ENCODE peak calls at places on chromosomes 5 and 9, in four cellular contexts. R, F, H and E are unnamed samples.

GRCh38 chr9:83937861-83938455 is 16.7 kb upstream of the KIF27 start:
- DNase-seq in R (peak; percentile 68), F (no peak), H (no peak), E (peak; percentile 51)

GRCh38 chr5:41524174-41524573 is 13.8 kb upstream of the PLCXD3 start:
- DNase-seq in F (no peak), H (no peak), R (no peak), E (no peak)

GRCh38 chr5:72244862-72245371 is 75.1 kb downstream of the MRPS27 start:
- DNase-seq in R (peak; percentile 54), F (no peak), H (no peak), E (peak; percentile 32)

GRCh38 chr5:92868442-92868841 is 712.6 kb downstream of the NR2F1-AS1 start:
- DNase-seq in H (no peak), F (no peak), R (no peak), E (no peak)

GRCh38 chr5:1909346-1909985 is 26.7 kb upstream of the IRX4 start:
- DNase-seq in H (no peak), R (no peak), F (no peak), E (no peak)

GRCh38 chr9:127977877-127978647 is 2.7 kb downstream of the EEIG1 start:
- DNase-seq in R (no peak), H (no peak), F (no peak), E (no peak)

GRCh38 chr5:56356121-56356875 is 123.2 kb upstream of the ANKRD55 start:
- DNase-seq in R (peak; percentile 41), F (no peak), H (no peak), E (no peak)

GRCh38 chr5:43348207-43348606 is 35.0 kb upstream of the HMGCS1 start:
- DNase-seq in H (no peak), R (peak; percentile 36), F (no peak), E (no peak)

GRCh38 chr5:135714126-135714894 is 120.2 kb upstream of the SLC25A48 start:
- DNase-seq in H (no peak), R (no peak), F (no peak), E (no peak)

GRCh38 chr5:3310551-3311340 is 284.9 kb upstream of the IRX1 start:
- DNase-seq in R (peak; percentile 2), H (no peak), F (no peak), E (no peak)

GRCh38 chr5:113806250-113806649 is 292.8 kb downstream of the YTHDC2 start:
- DNase-seq in H (no peak), R (no peak), F (no peak), E (no peak)

GRCh38 chr5:6250121-6250520 is 128.2 kb downstream of the MED10 start:
- DNase-seq in R (no peak), H (no peak), F (no peak), E (no peak)

GRCh38 chr5:132961887-132962286 is 1.5 kb downstream of the AFF4 start:
- DNase-seq in R (no peak), H (no peak), F (no peak), E (no peak)

GRCh38 chr5:75342836-75343235 is 5.8 kb downstream of the HMGCR start:
- DNase-seq in F (no peak), H (no peak), R (no peak), E (no peak)

GRCh38 chr5:149149942-149150341 is 8.6 kb downstream of the ABLIM3 start:
- DNase-seq in H (no peak), F (no peak), R (no peak), E (no peak)

GRCh38 chr9:27572036-27572435 is 1.2 kb downstream of the C9orf72 start:
- DNase-seq in H (no peak), F (no peak), R (no peak), E (no peak)
- H3K4me3 ChIP-seq in H (peak overlapping the region; percentile 94), F (peak overlapping the region; percentile 84), R (peak overlapping the region; percentile 47), E (peak overlapping the region; percentile 89)

GRCh38 chr5:125199968-125200841 is 453.8 kb upstream of the ZNF608 start:
- DNase-seq in F (no peak), H (no peak), R (no peak), E (peak; percentile 43)

GRCh38 chr5:125198270-125198974 is 452.0 kb upstream of the ZNF608 start:
- DNase-seq in F (no peak), R (no peak), H (no peak), E (no peak)

GRCh38 chr5:125199373-125199772 is 452.9 kb upstream of the ZNF608 start:
- DNase-seq in R (no peak), F (no peak), H (no peak), E (no peak)

GRCh38 chr5:125194901-125195300 is 448.5 kb upstream of the ZNF608 start:
- DNase-seq in H (no peak), R (no peak), F (no peak), E (no peak)

DNA sequence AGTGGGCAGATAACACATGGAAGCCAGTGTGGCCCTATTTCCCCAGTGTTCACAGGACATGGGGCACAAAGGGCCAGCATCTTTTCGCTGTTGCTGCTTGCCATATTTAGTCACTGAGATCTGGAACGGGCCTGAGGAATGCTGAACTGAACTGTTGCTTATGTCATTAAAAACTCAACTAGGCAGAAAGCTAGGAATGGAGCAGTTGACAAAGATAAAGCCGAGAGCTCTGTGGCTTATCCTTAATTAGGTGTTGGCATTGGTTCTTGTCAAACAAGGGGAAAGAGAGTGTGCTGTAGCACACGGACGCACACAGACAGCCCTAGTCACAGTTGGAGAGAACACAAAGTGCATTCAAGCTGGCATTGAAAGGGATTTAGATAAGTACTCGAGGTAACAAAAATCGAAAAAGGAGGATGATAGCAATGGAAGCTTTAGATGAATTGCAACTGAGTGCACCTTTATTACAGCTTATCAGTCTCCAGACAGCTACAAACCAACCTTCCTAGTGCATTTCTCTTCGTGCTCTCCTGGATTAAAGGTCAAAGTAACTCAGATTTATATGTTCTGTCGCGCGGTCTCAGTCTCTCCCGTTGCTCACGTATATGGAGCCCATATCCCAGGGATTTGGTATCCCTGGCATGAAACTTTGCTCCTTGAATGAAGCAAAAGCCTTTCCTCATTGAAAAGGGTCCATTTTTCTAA is 450.2 kb upstream of the ZNF608 start:
- DNase-seq in F (no peak), R (no peak), H (no peak), E (no peak)
- H3K4me1 ChIP-seq in F (peaks cover 20% of the 10 kb centered on the region), R (no peaks in the 10 kb centered on the region), H (no peaks in the 10 kb centered on the region), E (no peaks in the 10 kb centered on the region)

GRCh38 chr5:34687269-34688011 is 31.3 kb downstream of the RAI14 start:
- DNase-seq in H (no peak), F (no peak), R (no peak), E (no peak)
- TF ChIP-seq SUZ12 in H (no peak), F (no peak), R (no peak), E (no peak)

GRCh38 chr9:91954841-91955471 is 4.9 kb upstream of the ROR2 start:
- DNase-seq in R (peak; percentile 33), H (no peak), F (no peak), E (no peak)
- H3K4me3 ChIP-seq in R (no peak overlapping the region), H (no peak overlapping the region), F (no peak overlapping the region), E (no peak overlapping the region)

DNA sequence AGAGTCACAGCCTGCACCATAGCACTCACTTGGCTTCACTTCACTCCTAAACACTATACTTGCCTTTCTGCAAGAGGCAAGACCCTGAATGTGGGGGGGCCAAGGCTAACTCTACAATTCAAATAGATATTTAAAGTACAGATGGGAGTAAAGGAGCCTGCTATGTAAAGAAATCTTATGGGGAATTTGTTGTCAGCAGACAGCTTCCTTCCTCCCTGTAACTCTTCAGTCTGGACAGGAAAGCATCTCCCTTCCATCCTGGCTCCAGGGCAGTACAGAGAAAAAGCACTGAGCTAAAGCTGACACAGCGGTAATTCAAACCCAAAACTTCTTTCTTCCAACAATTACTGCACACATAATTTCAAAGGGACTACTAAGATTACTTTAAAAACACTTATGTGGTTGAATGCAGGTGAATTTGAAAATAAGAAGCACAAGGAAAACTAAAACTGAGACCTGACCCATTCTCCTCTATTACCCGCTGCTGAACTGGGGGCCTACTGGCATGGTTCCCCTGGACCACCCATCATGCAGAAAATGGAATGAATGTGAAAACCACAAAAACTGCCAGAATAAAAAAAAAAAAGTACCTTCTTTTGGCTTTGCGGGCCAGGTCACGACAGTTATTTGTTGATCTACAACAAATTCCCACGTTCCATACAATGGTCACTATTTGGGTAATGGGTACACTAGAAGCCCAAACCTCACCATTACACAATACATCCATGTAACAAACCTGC is 13.4 kb downstream of the VDAC1 start:
- DNase-seq in R (no peak), H (no peak), F (no peak), E (no peak)
- H3K4me1 ChIP-seq in R (peaks cover 39% of the 10 kb centered on the region), H (peaks cover 10% of the 10 kb centered on the region), F (peaks cover 12% of the 10 kb centered on the region), E (peaks cover 7% of the 10 kb centered on the region)

GRCh38 chr9:122001491-122002201 is 91.5 kb downstream of the TTLL11 start:
- DNase-seq in R (no peak), H (no peak), F (no peak), E (no peak)
- TF ChIP-seq SUZ12 in R (no peak), H (no peak), F (no peak), E (no peak)

GRCh38 chr9:105435453-105435852 is 12.4 kb upstream of the FSD1L start:
- DNase-seq in H (no peak), F (no peak), R (no peak), E (no peak)
- H3K4me3 ChIP-seq in H (no peak overlapping the region), F (no peak overlapping the region), R (no peak overlapping the region), E (no peak overlapping the region)

DNA sequence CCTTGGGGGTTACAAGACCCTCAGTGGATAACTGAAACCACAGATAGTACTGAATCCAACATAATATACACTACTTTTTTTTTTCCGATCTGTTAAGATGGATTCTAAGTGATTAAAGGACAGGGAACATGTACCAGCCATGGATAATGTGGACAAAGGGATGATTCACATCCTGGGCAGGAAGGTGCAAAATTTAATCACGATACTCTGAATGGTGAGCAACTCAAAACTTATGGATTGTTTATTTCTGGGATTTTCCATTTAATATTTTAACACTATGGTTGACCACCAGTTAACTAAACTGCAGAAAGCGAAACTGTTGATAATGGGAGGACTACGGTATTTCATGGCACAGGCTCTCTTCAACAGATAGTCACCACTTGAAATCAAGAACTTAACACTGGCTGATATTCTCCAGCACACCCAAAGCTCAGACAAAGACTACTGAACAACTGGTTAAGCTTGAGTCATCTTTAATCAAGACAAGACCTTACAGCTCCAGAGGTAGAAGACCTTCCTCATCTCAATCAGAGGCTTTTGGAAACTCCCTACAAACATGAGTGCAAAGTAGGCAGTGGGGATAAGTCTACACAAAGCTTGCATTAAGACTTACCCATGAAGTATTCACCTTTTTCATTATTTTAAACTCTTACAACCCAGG is 78.8 kb downstream of the ELAVL2 start:
- DNase-seq in R (no peak), H (no peak), F (no peak), E (no peak)
- H3K4me1 ChIP-seq in R (no peaks in the 10 kb centered on the region), H (no peaks in the 10 kb centered on the region), F (peaks cover 8% of the 10 kb centered on the region), E (no peaks in the 10 kb centered on the region)